ENCODE peak calls at places on chromosomes 16 and 17, in seven cellular contexts. R is Peyer's patch, V is pancreas, Z is cardiac fibroblast, C is HCT116, F is neural progenitor cell, U is fibroblast of mammary gland. T is an unnamed sample.

GRCh38 chr17:35315283-35315682 is 58.1 kb downstream of the SLFN11 start:
- DNase-seq in R (no peak), V (no peak), Z (peak; percentile 90), C (no peak), F (no peak), U (peak; percentile 95), T (no peak)

GRCh38 chr17:32265192-32265895 is at the start of gene RHBDL3:
- DNase-seq in R (no peak), V (no peak), Z (no peak), C (no peak), F (peak; percentile 67), U (no peak), T (peak; percentile 35)

GRCh38 chr16:52212841-52213240 is 334.1 kb downstream of the TOX3 start:
- DNase-seq in R (no peak), V (no peak), Z (no peak), C (no peak), F (no peak), U (no peak), T (no peak)

GRCh38 chr16:56356276-56357241 is 68.8 kb downstream of the AMFR start:
- DNase-seq in R (peak; percentile 81), V (peak; percentile 77), Z (peak; percentile 89), C (peak; percentile 72), F (peak; percentile 93), U (peak; percentile 80), T (peak; percentile 52)

GRCh38 chr16:84268231-84268630 is 26.4 kb upstream of the WFDC1 start:
- DNase-seq in R (no peak), V (no peak), Z (no peak), C (no peak), F (no peak), U (no peak), T (no peak)

GRCh38 chr17:66349549-66350245 is 47.3 kb downstream of the PRKCA start:
- DNase-seq in R (no peak), V (no peak), Z (no peak), C (no peak), F (no peak), U (no peak), T (no peak)

GRCh38 chr17:74497471-74497870 is 31.0 kb downstream of the CD300A start:
- DNase-seq in R (no peak), V (no peak), Z (no peak), C (no peak), F (no peak), U (no peak), T (no peak)

GRCh38 chr16:28012031-28012445 is 51.5 kb downstream of the GSG1L start:
- DNase-seq in R (no peak), V (no peak), Z (peak; percentile 12), C (no peak), F (no peak), U (peak; percentile 22), T (no peak)

GRCh38 chr16:81633680-81634379 is 145.3 kb upstream of the PLCG2 start:
- DNase-seq in R (no peak), V (no peak), Z (no peak), C (no peak), F (no peak), U (no peak), T (no peak)

GRCh38 chr17:6654816-6655731 is 3.5 kb downstream of the C17orf100 start:
- DNase-seq in R (peak; percentile 74), V (peak; percentile 79), Z (no peak), C (no peak), F (peak; percentile 79), U (no peak), T (no peak)
- TF ChIP-seq CTCF in R (peak; percentile 14), V (no peak), Z (no peak), C (no peak), F (no peak), U (no peak), T (no peak)

GRCh38 chr16:12553191-12553590 is 250.5 kb downstream of the CPPED1 start:
- DNase-seq in R (no peak), V (no peak), Z (no peak), C (no peak), F (no peak), U (no peak), T (no peak)
- TF ChIP-seq CTCF in R (no peak), V (no peak), Z (no peak), C (no peak), F (no peak), U (no peak), T (no peak)

GRCh38 chr17:34151081-34151480 is 104.0 kb upstream of the CCL2 start:
- DNase-seq in R (no peak), V (no peak), Z (peak; percentile 14), C (no peak), F (no peak), U (no peak), T (no peak)

DNA sequence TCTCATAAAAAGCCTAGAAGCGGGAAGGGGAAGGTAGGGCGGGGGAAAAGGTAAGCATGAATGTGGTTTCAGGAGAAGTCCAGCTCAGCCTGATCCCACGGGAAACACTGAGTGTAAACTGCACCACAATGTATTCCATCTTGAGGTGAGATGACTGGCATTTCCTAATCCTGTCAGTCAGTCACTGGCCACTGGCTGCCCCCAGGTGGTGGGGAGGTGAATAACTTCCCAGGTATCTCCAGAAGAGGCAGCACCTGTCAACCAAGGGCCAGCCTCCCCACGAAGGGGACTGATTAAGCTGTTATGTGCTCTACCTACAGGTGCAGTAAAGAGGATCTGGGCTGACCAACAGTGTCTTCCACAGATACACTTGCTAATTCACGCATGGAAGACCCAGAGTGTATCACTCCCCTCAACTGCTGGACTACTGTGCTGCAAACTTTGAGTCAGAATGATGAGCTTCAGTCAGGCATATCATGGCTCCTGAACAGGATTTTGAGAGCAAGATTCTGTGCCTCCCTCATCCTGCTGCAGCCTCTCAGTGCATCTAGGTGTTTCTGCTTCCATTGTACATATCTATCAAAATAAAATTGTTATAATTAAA is 108.5 kb upstream of the CCL2 start:
- DNase-seq in R (peak; percentile 62), V (peak; percentile 60), Z (peak; percentile 4), C (no peak), F (peak; percentile 77), U (peak; percentile 2), T (peak; percentile 17)
- TF ChIP-seq CTCF in R (peak; percentile 63), V (peak; percentile 54), Z (peak; percentile 13), C (peak; percentile 61), F (peak; percentile 81), U (peak; percentile 35), T (peak; percentile 29)

GRCh38 chr16:88926374-88926990 is 50.5 kb downstream of the CBFA2T3 start:
- DNase-seq in R (no peak), V (no peak), Z (no peak), C (peak; percentile 78), F (peak; percentile 58), U (no peak), T (no peak)
- TF ChIP-seq CTCF in R (no peak), V (no peak), Z (no peak), C (no peak), F (no peak), U (no peak), T (no peak)

GRCh38 chr17:29620271-29620670 is 2.4 kb downstream of the CORO6 start:
- DNase-seq in R (no peak), V (no peak), Z (peak; percentile 51), C (peak; percentile 33), F (no peak), U (peak; percentile 48), T (no peak)

GRCh38 chr17:29617125-29617480 is 5.6 kb downstream of the CORO6 start:
- DNase-seq in R (peak; percentile 87), V (peak; percentile 74), Z (peak; percentile 65), C (peak; percentile 67), F (peak; percentile 87), U (peak; percentile 70), T (peak; percentile 88)

GRCh38 chr17:29619251-29619650 is 3.5 kb downstream of the CORO6 start:
- DNase-seq in R (no peak), V (no peak), Z (peak; percentile 46), C (no peak), F (peak; percentile 57), U (peak; percentile 48), T (no peak)

GRCh38 chr17:29617481-29618271 is 5.0 kb downstream of the CORO6 start:
- DNase-seq in R (peak; percentile 88), V (peak; percentile 81), Z (peak; percentile 71), C (peak; percentile 50), F (peak; percentile 83), U (peak; percentile 77), T (peak; percentile 85)

DNA sequence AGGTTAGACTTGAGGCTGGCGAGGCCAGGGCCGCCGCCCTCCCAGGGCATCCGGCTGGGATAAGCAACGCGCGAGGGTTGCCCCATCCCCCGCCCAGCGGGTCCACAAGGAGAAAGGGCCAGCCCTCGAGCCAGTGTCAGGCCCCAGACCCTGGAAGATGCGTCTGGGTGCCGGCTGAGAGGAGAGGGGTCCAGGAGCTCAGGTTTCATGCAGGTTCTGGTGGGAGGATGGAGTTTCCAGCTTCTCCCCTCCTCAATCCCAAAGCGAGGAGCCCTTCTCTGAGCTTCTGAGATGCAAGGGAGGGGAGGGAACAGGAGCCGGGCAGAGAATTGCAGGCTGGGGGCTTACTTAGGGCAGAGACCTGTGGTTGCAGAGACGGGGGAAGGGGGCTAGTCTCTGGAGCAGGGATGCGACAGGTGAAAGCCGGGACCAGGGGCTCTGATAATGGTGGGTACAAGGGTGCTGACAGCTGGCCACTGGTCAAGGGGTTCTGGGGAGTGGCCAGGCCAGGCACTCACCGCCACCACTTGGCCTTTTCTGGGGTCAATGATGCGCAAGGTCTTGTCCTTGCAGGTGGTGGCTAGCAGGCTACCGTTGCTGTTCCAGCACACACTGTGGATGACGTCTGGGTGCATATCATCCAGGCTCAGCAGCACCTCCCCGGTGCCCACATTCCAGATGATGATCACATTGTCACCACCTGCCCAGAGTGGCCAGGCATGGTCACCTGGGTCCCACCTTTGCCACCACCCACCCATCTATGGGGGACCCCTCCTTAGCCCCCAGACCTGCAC is 4.2 kb downstream of the CORO6 start:
- DNase-seq in R (no peak), V (no peak), Z (no peak), C (no peak), F (no peak), U (no peak), T (no peak)
- TF ChIP-seq CTCF in R (no peak), V (peak; percentile 0), Z (no peak), C (no peak), F (no peak), U (no peak), T (peak; percentile 57)

T was measured in natural killer cell.